ENCODE peak calls at places on chromosomes 12 and 14, in six cellular contexts. N, I, F, P, M and T are unnamed samples. For H3K4me1, the result is how much of the 10 kb centered on the place peaks cover.

GRCh38 chr14:95361373-95362179 is 41.9 kb upstream of the CLMN start:
- DNase-seq in N (peak), P (peak), F (no peak), M (no peak), I (peak), T (no peak)

GRCh38 chr12:69840727-69841126 is 15.7 kb downstream of the MYRFL start:
- DNase-seq in I (no peak), P (no peak), F (no peak), N (no peak), M (no peak), T (no peak)

GRCh38 chr12:54195736-54196347 is 7.1 kb upstream of the SMUG1 start:
- DNase-seq in I (no peak), F (no peak), N (no peak), M (no peak), P (peak), T (no peak)

GRCh38 chr12:43740511-43741100 is 18.0 kb downstream of the PUS7L start:
- DNase-seq in N (no peak), M (no peak), I (no peak), P (no peak), F (no peak), T (no peak)

GRCh38 chr14:73634333-73634833 is 10.4 kb upstream of the DNAL1 start:
- DNase-seq in P (peak), M (no peak), I (no peak), N (peak), F (peak), T (peak)

GRCh38 chr12:52232916-52233461 is at the start of gene KRT7:
- DNase-seq in N (peak), P (peak), I (no peak), M (no peak), F (no peak), T (no peak)

GRCh38 chr14:104547998-104548700 is 31.4 kb upstream of the C14orf180 start:
- DNase-seq in P (no peak), F (no peak), I (no peak), N (no peak), M (no peak), T (no peak)

GRCh38 chr12:80714846-80715245 is 1.9 kb upstream of the MYF5 start:
- DNase-seq in I (no peak), F (no peak), P (no peak), M (no peak), N (no peak), T (no peak)

GRCh38 chr14:35158951-35159653 is 36.8 kb downstream of the PRORP start:
- DNase-seq in N (peak), P (no peak), F (no peak), I (no peak), M (no peak), T (no peak)

GRCh38 chr12:9349888-9350885 is 142.0 kb upstream of the PZP start:
- DNase-seq in N (no peak), I (no peak), F (no peak), M (no peak), P (no peak), T (no peak)

GRCh38 chr12:73625226-73625625 is 912.4 kb upstream of the ATXN7L3B start:
- DNase-seq in P (no peak), M (no peak), F (no peak), I (no peak), N (no peak), T (no peak)

GRCh38 chr12:100851637-100852036 is 57.1 kb downstream of the ANO4 start:
- DNase-seq in F (no peak), M (no peak), I (no peak), N (no peak), P (no peak), T (no peak)

DNA sequence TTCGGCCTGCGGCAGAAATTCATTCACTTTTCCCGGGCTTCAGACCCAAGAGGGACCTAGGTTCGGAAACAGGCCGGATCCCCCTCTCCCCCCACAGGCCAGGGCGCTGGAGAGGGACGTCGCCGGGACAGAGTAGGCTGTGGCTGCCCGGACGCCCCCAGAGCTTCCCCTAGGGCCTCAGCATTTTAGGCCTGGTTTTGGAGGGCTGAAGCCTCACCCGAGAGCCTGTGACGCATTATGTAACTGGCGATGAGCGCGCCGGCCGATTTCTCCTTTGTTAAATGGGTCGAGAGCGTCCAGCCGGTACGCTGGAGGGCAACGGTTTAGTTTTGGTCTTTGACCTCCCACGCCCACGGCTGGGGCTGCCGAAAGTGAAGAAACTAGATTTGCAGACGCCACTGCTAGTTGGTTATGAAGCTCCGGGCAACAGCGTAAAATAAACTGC is 657 bp downstream of the PEBP1 start:
- DNase-seq in M (peak), F (peak), I (peak), P (peak), N (peak), T (peak)
- H3K4me1 ChIP-seq in M (under half), F (under half), I (under half), P (under half), N (under half), T (under half)

GRCh38 chr14:53004976-53005375 is 54.1 kb upstream of the FERMT2 start:
- DNase-seq in I (no peak), N (no peak), M (no peak), P (no peak), F (no peak), T (no peak)

GRCh38 chr14:53011053-53011462 is 60.2 kb upstream of the FERMT2 start:
- DNase-seq in I (peak), N (peak), F (peak), P (peak), M (no peak), T (no peak)

GRCh38 chr14:53006931-53007330 is 56.1 kb upstream of the FERMT2 start:
- DNase-seq in I (no peak), N (no peak), P (no peak), M (no peak), F (no peak), T (no peak)

DNA sequence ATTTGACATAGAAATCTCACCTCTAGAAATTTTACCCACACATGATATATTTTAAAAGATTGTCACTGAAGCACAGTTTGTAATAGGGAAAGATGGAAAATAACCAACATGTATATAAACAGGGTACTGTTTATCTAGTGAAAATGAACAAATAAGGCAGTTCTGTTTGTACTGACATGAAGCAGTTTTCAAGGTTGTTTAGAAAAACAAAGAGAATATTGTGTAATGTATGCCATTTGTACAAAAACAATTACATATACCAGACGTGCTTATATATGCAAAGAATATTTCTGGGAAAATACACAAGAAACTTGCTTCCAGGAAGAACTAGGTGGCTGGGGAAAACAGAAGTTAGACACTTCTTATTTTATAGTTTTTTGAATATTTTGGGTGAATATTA is 59.3 kb upstream of the FERMT2 start:
- DNase-seq in P (no peak), N (no peak), I (no peak), M (no peak), F (no peak), T (no peak)
- H3K27ac ChIP-seq in P (no peak), N (no peak), I (no peak), M (no peak), F (no peak), T (no peak)

GRCh38 chr14:75069021-75069810 is at the start of gene ZC2HC1C:
- DNase-seq in F (peak), P (peak), N (peak), I (peak), M (peak), T (peak)

GRCh38 chr14:75069811-75070145 is 337 bp downstream of the ZC2HC1C start:
- DNase-seq in I (no peak), N (peak), P (no peak), M (no peak), F (no peak), T (no peak)

GRCh38 chr14:75067212-75067611 is 2.2 kb upstream of the ZC2HC1C start:
- DNase-seq in I (no peak), F (no peak), M (no peak), P (no peak), N (no peak), T (no peak)

GRCh38 chr14:75068294-75069020 is 984 bp upstream of the ZC2HC1C start:
- DNase-seq in P (no peak), N (no peak), F (no peak), I (no peak), M (no peak), T (no peak)

DNA sequence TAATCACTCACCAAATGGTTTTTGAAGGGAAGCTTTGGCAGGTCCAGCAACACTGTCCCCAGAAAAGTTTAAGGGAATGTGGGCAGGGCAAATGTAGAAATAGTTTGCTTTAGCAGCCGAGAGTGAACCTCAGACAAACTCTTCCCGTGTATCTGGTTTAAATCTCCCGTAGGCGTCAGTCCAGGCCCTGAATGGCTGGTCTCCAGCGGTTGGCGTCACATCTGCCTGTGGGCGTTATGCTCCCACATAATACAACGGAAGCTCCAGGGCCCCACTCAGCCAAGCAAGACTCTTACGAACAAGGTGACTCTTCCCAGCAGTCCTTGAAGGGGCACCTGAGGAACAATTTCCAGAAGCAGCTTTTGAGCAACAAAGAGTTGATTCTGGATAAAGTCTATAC is 942 bp downstream of the ZC2HC1C start:
- DNase-seq in P (no peak), F (peak), N (no peak), M (no peak), I (no peak), T (no peak)
- H3K4me3 ChIP-seq in P (peak), F (no peak), N (no peak), M (no peak), I (no peak), T (no peak)

DNA sequence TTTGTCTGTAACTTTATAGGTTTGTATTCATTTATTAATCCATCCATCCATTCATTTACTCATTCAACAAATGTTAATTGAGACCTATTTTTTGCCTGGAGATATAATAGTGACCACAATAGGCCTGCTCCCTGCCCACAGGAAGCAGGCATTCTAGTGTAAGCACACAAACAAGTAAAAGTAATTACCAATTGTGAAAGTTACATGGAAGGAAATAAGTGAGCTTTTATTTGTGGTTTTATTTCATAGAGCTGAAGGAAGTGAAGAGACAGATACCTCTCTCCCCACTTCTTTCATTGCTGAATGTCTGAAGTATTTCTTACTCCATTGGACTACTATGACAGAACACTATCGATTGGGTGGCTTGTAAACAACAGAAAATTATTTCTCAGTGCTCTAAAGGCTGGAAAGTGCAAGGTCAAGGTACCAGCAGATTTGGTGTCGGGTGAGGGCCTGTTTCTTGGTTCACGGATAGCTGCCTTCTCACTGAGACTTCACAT is 183.5 kb downstream of the PRKCH start:
- DNase-seq in P (no peak), F (no peak), I (no peak), M (no peak), N (no peak), T (no peak)
- H3K4me1 ChIP-seq in P (under half), F (under half), I (under half), M (half or more), N (under half), T (half or more)

DNA sequence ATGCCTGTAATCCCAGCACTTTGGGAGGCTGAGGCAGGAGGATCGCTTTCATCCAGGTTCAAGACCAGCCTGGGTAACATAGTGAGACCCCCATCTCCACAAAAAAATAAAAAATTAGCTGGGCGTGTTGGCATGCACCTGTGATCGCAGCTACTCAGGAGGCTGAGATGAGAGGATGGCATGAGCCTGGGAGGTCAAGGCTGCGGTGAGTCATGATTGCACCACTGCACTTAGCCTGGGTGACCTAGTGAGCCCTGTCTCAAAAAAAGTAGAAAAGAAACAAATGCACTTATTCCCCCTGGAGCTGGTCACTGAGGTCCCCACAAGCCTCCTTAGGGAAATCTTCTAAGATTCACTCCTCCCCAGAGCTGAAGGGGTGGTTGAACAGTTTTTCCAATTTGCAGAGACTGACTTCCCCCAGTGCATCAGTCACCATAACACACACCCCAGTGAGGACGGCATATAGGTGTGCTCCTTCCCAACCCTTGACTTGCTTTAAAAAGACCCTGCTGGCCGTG is 1.6 kb downstream of the CD9 start:
- DNase-seq in F (no peak), N (no peak), M (no peak), P (no peak), I (no peak), T (no peak)
- H3K27ac ChIP-seq in F (peak), N (no peak), M (no peak), P (peak), I (peak), T (no peak)

GRCh38 chr12:97048421-97049035 is 141.5 kb downstream of the NEDD1 start:
- DNase-seq in P (no peak), M (no peak), N (no peak), I (no peak), F (no peak), T (no peak)
- H3K4me3 ChIP-seq in P (no peak), M (no peak), N (no peak), I (no peak), F (no peak), T (no peak)

GRCh38 chr12:116206828-116207227 is 70.7 kb downstream of the MED13L start:
- DNase-seq in N (no peak), P (no peak), F (no peak), I (no peak), M (no peak), T (no peak)

GRCh38 chr12:116210762-116211161 is 66.7 kb downstream of the MED13L start:
- DNase-seq in P (no peak), M (no peak), N (peak), F (no peak), I (no peak), T (no peak)

GRCh38 chr12:116207274-116207673 is 70.2 kb downstream of the MED13L start:
- DNase-seq in P (no peak), N (no peak), F (no peak), M (no peak), I (no peak), T (no peak)

GRCh38 chr12:116213014-116213413 is 64.5 kb downstream of the MED13L start:
- DNase-seq in N (peak), P (no peak), M (no peak), F (no peak), I (no peak), T (no peak)

DNA sequence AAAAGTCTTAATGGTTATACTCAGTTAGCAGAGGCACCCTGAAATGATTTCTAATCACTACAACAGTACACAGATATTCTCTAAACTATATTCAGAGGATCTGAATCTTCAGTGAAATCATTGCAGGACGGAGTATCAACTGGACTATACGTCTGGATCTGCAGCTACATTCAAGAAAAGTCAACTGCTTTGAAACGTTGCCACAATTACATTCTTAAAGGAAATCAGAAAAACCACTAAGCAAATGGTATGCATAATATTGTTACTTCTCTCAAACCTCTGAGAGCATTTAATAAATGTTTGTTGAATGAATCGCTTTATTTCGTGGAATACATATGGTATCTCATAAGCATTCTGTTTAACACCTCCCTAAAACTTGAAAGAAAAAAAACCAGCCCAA is 67.4 kb downstream of the MED13L start:
- DNase-seq in I (no peak), F (no peak), M (no peak), N (no peak), P (no peak), T (no peak)
- H3K4me1 ChIP-seq in I (under half), F (under half), M (under half), N (half or more), P (under half), T (under half)